ENCODE peak calls at places on chromosomes 13 and 19, in six cellular contexts. P is HS-5; U is activated T-helper 1 cell treated with anti-CD3 and anti-CD28 coated beads, Interleukin-2, amount 50 U/mL, for 16 hours; J is mammary epithelial cell; H is NCI-H446; K is breast epithelium. M is an unnamed sample.
A peak's percentile ranks its signal among the peaks of the same experiment; 100 is the strongest.

GRCh38 chr13:74324338-74324737 is 190.1 kb upstream of the KLF12 start:
- DNase-seq in P (no peak), U (no peak), J (no peak), H (no peak), K (no peak), M (no peak)

GRCh38 chr19:45304141-45304926 is 18.3 kb downstream of the CKM start:
- DNase-seq in P (no peak), U (no peak), J (no peak), H (no peak), K (no peak), M (no peak)

GRCh38 chr13:75410207-75410606 is 71.8 kb downstream of the TBC1D4 start:
- DNase-seq in P (no peak), U (no peak), J (no peak), H (no peak), K (no peak), M (no peak)

GRCh38 chr19:49196527-49197240 is 39.1 kb downstream of the TRPM4 start:
- DNase-seq in P (no peak), U (no peak), J (no peak), H (no peak), K (no peak), M (no peak)

GRCh38 chr13:93758575-93758974 is 532.0 kb downstream of the GPC6 start:
- DNase-seq in P (no peak), U (no peak), J (peak; percentile 25), H (no peak), K (no peak), M (no peak)

GRCh38 chr13:52449323-52450011 is 967 bp downstream of the VPS36 start:
- DNase-seq in P (no peak), U (no peak), J (peak; percentile 20), H (no peak), K (no peak), M (peak; percentile 23)

GRCh38 chr19:4373601-4374441 is 26.5 kb downstream of the SH3GL1 start:
- DNase-seq in P (no peak), U (no peak), J (no peak), H (peak; percentile 37), K (no peak), M (peak; percentile 56)

GRCh38 chr19:44588753-44589112 is 24.6 kb upstream of the IGSF23 start:
- DNase-seq in P (no peak), U (no peak), J (no peak), H (no peak), K (no peak), M (no peak)

GRCh38 chr13:40453666-40454030 is 212.8 kb downstream of the FOXO1 start:
- DNase-seq in P (no peak), U (no peak), J (peak; percentile 96), H (no peak), K (no peak), M (no peak)

GRCh38 chr19:30670562-30671513 is 298.7 kb downstream of the ZNF536 start:
- DNase-seq in P (no peak), U (no peak), J (no peak), H (no peak), K (no peak), M (no peak)

GRCh38 chr19:52585101-52585500 is 15.0 kb downstream of the ZNF701 start:
- DNase-seq in P (no peak), U (no peak), J (no peak), H (no peak), K (no peak), M (no peak)

GRCh38 chr13:52070929-52071523 is 46.5 kb downstream of the UTP14C start:
- DNase-seq in P (peak; percentile 20), U (no peak), J (peak; percentile 46), H (no peak), K (no peak), M (peak; percentile 58)

GRCh38 chr19:12649941-12650340 is 16.6 kb downstream of the MAN2B1 start:
- DNase-seq in P (no peak), U (no peak), J (no peak), H (no peak), K (no peak), M (no peak)

GRCh38 chr13:77544365-77544764 is 8.9 kb downstream of the SCEL start:
- DNase-seq in P (no peak), U (no peak), J (no peak), H (peak; percentile 74), K (peak; percentile 54), M (no peak)

GRCh38 chr19:47660435-47660832 is 51.5 kb downstream of the BICRA start:
- DNase-seq in P (no peak), U (no peak), J (peak; percentile 35), H (no peak), K (no peak), M (no peak)

GRCh38 chr19:31334101-31334848 is 15.0 kb downstream of the TSHZ3 start:
- DNase-seq in P (peak; percentile 71), U (no peak), J (peak; percentile 91), H (no peak), K (no peak), M (no peak)

GRCh38 chr19:32041681-32042292 is 303.6 kb upstream of the ZNF507 start:
- DNase-seq in P (no peak), U (no peak), J (peak; percentile 29), H (peak; percentile 39), K (no peak), M (peak; percentile 40)

GRCh38 chr19:37997911-37998344 is 90.9 kb downstream of the SIPA1L3 start:
- DNase-seq in P (peak; percentile 96), U (no peak), J (peak; percentile 91), H (peak; percentile 30), K (no peak), M (peak; percentile 46)

GRCh38 chr13:79662882-79663281 is 181.9 kb downstream of the NDFIP2 start:
- DNase-seq in P (no peak), U (no peak), J (no peak), H (no peak), K (no peak), M (no peak)

GRCh38 chr13:105608132-105608531 is 927.3 kb downstream of the EFNB2 start:
- DNase-seq in P (no peak), U (no peak), J (no peak), H (no peak), K (no peak), M (no peak)

GRCh38 chr13:31044658-31045620 is 112.5 kb downstream of the TEX26 start:
- DNase-seq in P (no peak), U (peak; percentile 13), J (peak; percentile 42), H (no peak), K (no peak), M (no peak)

GRCh38 chr19:11539495-11540365 is 1.1 kb downstream of the CNN1 start:
- DNase-seq in P (no peak), U (no peak), J (no peak), H (no peak), K (no peak), M (no peak)

GRCh38 chr19:22144394-22144793 is 52.4 kb downstream of the ZNF676 start:
- DNase-seq in P (no peak), U (no peak), J (peak; percentile 2), H (no peak), K (no peak), M (peak; percentile 60)

GRCh38 chr19:39867952-39868351 is 21.8 kb upstream of the FBL start:
- DNase-seq in P (no peak), U (no peak), J (no peak), H (no peak), K (no peak), M (no peak)

GRCh38 chr19:17337675-17338439 is 504 bp downstream of the GTPBP3 start:
- DNase-seq in P (no peak), U (no peak), J (peak; percentile 36), H (peak; percentile 37), K (no peak), M (peak; percentile 63)

GRCh38 chr19:48466571-48467325 is 2.4 kb upstream of the CYTH2 start:
- DNase-seq in P (no peak), U (no peak), J (peak; percentile 67), H (peak; percentile 22), K (no peak), M (no peak)

GRCh38 chr13:37701306-37701705 is 102.7 kb upstream of the POSTN start:
- DNase-seq in P (no peak), U (no peak), J (no peak), H (no peak), K (no peak), M (no peak)

GRCh38 chr19:281992-282391 is 9.2 kb downstream of the PLPP2 start:
- DNase-seq in P (no peak), U (no peak), J (no peak), H (no peak), K (no peak), M (no peak)

GRCh38 chr19:5313307-5313706 is 27.3 kb downstream of the PTPRS start:
- DNase-seq in P (no peak), U (no peak), J (no peak), H (no peak), K (no peak), M (no peak)

GRCh38 chr19:10120538-10121198 is 969 bp upstream of the EIF3G start:
- DNase-seq in P (peak; percentile 93), U (no peak), J (peak; percentile 88), H (no peak), K (no peak), M (peak; percentile 76)

GRCh38 chr13:20263393-20264044 is 31.4 kb upstream of the GJB6 start:
- DNase-seq in P (no peak), U (no peak), J (no peak), H (no peak), K (no peak), M (no peak)

GRCh38 chr13:98083936-98084335 is 59.0 kb upstream of the FARP1 start:
- DNase-seq in P (no peak), U (no peak), J (peak; percentile 16), H (no peak), K (no peak), M (no peak)

GRCh38 chr13:96200810-96201209 is 110.9 kb downstream of the HS6ST3 start:
- DNase-seq in P (no peak), U (no peak), J (no peak), H (no peak), K (no peak), M (no peak)

GRCh38 chr13:40376296-40376849 is 290.1 kb downstream of the FOXO1 start:
- DNase-seq in P (no peak), U (no peak), J (no peak), H (peak; percentile 55), K (no peak), M (no peak)

GRCh38 chr19:49591731-49592485 is 926 bp downstream of the PRR12 start:
- DNase-seq in P (no peak), U (no peak), J (peak; percentile 47), H (peak; percentile 50), K (no peak), M (peak; percentile 74)